ENCODE peak calls at places on chromosomes 5 and 9, in five cellular contexts. H is heart left ventricle, F is stomach, N is cardiac muscle cell, V is right atrium auricular region. P is an unnamed sample.
A peak's percentile ranks its signal among the peaks of the same experiment; 100 is the strongest.

GRCh38 chr9:87742813-87743428 is 17.0 kb downstream of the CTSL start:
- DNase-seq in V (no peak), H (no peak), N (no peak), F (no peak), P (no peak)

GRCh38 chr9:33765411-33765810 is 29.9 kb upstream of the PRSS3 start:
- DNase-seq in N (no peak), F (no peak), V (no peak), H (no peak), P (no peak)

GRCh38 chr5:175002128-175002527 is 277.7 kb downstream of the MSX2 start:
- DNase-seq in N (no peak), F (no peak), V (no peak), H (no peak), P (no peak)

GRCh38 chr5:40618926-40619325 is 60.8 kb upstream of the PTGER4 start:
- DNase-seq in H (no peak), N (no peak), V (no peak), F (no peak), P (no peak)

GRCh38 chr9:98178874-98179850 is 13.3 kb downstream of the CORO2A start:
- DNase-seq in F (no peak), H (no peak), V (no peak), N (no peak), P (no peak)

GRCh38 chr5:95471922-95472321 is 80.8 kb downstream of the FAM81B start:
- DNase-seq in F (no peak), N (no peak), V (no peak), H (no peak), P (no peak)

GRCh38 chr9:69949396-69949795 is 94.3 kb upstream of the MAMDC2 start:
- DNase-seq in F (no peak), N (no peak), H (no peak), V (no peak), P (no peak)

GRCh38 chr5:134073404-134073803 is 41.1 kb upstream of the TCF7 start:
- DNase-seq in N (no peak), F (no peak), H (no peak), V (no peak), P (no peak)

GRCh38 chr9:15420796-15421195 is 1.9 kb upstream of the SNAPC3 start:
- DNase-seq in V (no peak), N (no peak), F (no peak), H (no peak), P (no peak)

GRCh38 chr5:167603135-167603534 is 688.3 kb upstream of the WWC1 start:
- DNase-seq in H (no peak), F (no peak), V (no peak), N (no peak), P (no peak)

GRCh38 chr5:10726179-10726912 is 34.7 kb downstream of the DAP start:
- DNase-seq in V (no peak), N (peak; percentile 24), H (no peak), F (no peak), P (peak; percentile 30)
- H3K36me3 ChIP-seq in V (peaks cover under 1% of the 10 kb centered on the region), N (no peaks in the 10 kb centered on the region), H (no peaks in the 10 kb centered on the region), F (peaks cover 7% of the 10 kb centered on the region), P (no peaks in the 10 kb centered on the region)

GRCh38 chr9:104921067-104921741 is 6.8 kb downstream of the ABCA1 start:
- DNase-seq in H (no peak), N (no peak), F (no peak), V (no peak), P (no peak)
- H3K36me3 ChIP-seq in H (no peaks in the 10 kb centered on the region), N (no peaks in the 10 kb centered on the region), F (no peaks in the 10 kb centered on the region), V (no peaks in the 10 kb centered on the region), P (no peaks in the 10 kb centered on the region)

DNA sequence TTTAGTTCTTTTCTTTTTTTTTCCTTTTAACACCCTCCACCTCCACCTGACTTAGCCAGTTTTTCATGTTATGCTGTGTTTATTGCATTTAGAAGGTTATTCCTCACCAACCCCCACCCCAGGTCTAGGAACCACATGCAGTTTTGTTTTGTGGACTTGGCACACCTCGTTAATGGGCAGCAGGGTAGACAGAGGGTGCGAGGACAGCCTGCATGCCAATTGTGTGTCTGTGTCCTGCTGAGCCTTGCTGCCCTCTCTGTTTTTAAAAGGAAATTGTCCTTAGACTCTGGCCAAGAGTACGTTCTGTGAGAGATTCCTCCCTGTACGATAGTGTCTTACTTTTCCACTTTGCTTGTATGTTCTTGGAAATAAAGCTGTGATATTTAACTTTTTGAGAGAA is 13.9 kb downstream of the PIK3R1 start:
- DNase-seq in F (no peak), V (no peak), N (no peak), H (no peak), P (no peak)
- H3K36me3 ChIP-seq in F (peaks cover 47% of the 10 kb centered on the region), V (peaks cover 31% of the 10 kb centered on the region), N (peaks cover 3% of the 10 kb centered on the region), H (no peaks in the 10 kb centered on the region), P (no peaks in the 10 kb centered on the region)

DNA sequence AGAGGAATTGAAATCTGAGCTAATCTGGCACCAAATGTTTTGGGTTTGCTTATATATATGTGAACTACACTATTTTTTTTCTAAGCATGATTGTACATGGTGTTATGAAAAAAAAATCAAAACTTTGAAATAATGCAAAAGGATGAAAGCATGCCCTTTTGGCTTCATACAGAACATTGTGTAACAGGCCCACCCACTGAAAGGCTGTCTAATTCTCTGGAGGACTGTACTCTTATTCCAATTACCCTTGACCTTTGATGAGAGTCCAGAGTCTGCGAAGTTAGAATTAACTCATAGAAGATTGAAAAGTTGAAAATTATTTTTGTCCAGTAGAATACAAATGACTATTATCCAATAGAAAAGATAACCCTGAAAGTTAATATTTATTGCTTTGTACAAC is 117.5 kb downstream of the ADAMTS12 start:
- DNase-seq in F (no peak), H (no peak), N (no peak), V (no peak), P (no peak)
- H3K36me3 ChIP-seq in F (no peaks in the 10 kb centered on the region), H (no peaks in the 10 kb centered on the region), N (no peaks in the 10 kb centered on the region), V (no peaks in the 10 kb centered on the region), P (no peaks in the 10 kb centered on the region)

GRCh38 chr9:37242089-37242488 is 121.7 kb downstream of the ZCCHC7 start:
- DNase-seq in V (no peak), N (no peak), F (no peak), H (no peak), P (no peak)
- H3K36me3 ChIP-seq in V (no peaks in the 10 kb centered on the region), N (no peaks in the 10 kb centered on the region), F (no peaks in the 10 kb centered on the region), H (no peaks in the 10 kb centered on the region), P (no peaks in the 10 kb centered on the region)

DNA sequence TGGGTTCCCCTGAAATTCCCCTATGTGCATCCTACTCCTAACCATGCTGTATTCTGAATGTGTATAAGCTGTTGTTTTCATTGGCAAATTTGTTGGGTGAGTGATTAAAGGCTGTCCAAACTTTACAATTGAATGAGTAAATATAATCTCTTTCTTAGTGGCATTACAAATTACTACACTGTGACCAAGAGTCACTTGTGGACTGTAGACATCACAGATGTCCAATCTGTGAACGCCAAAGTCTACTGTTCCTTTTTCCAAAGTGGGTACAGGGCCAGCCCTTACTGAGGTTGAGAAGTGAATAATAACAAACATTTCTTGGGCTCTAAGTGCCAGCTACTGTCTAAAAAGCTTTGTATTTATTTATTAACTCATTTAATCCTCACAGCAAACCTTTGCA is 29.7 kb downstream of the MTMR12 start:
- DNase-seq in F (no peak), N (no peak), H (no peak), V (no peak), P (no peak)
- H3K36me3 ChIP-seq in F (peaks cover 18% of the 10 kb centered on the region), N (no peaks in the 10 kb centered on the region), H (no peaks in the 10 kb centered on the region), V (no peaks in the 10 kb centered on the region), P (no peaks in the 10 kb centered on the region)

DNA sequence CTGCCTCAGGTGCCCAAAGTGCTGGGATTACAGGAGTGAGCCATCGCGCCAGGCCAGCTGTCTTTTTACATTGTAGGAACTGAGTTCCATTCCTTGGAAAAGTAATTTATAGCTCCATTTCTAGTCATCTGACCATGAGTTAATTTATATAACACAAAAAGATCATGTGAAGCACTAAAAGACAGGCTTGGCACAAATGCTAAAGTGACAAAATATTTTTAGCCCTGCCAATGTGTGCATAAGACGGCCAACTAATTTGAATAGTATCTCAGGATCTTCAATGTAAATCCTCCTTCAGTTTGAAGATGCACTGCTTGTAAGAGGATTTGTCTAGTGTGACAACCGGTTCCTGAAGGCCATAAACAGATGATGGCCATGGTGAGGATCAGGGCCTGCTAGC is 49.1 kb downstream of the MTMR12 start:
- DNase-seq in F (no peak), H (no peak), N (no peak), V (no peak), P (no peak)
- H3K36me3 ChIP-seq in F (peaks cover 99% of the 10 kb centered on the region), H (no peaks in the 10 kb centered on the region), N (peaks cover 29% of the 10 kb centered on the region), V (peaks cover 49% of the 10 kb centered on the region), P (no peaks in the 10 kb centered on the region)

DNA sequence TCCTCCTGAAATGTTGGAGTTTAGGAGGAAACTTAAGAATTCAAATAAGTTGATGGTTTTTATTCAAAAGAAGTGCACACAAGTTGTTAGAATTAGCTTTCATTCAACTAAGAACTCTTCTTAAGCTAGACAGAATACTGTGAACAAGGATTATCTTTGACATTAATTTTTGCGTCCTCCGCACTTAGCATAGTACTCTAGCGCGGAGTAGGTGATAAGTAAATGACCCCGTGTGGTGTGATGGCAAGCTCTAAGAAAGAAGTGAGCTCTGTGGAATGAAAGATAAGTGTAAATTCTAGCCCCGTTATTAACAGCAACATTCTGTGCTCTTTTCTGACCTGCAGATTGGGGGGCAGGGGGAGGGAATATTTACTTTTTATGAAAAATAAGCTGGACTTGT is 1.0 kb downstream of the BRIX1 start:
- DNase-seq in N (no peak), V (no peak), H (no peak), F (no peak), P (no peak)
- H3K36me3 ChIP-seq in N (peaks cover 24% of the 10 kb centered on the region), V (peaks cover 28% of the 10 kb centered on the region), H (no peaks in the 10 kb centered on the region), F (peaks cover 35% of the 10 kb centered on the region), P (no peaks in the 10 kb centered on the region)

P was measured in adrenal gland.